ENCODE peak calls at places on chromosomes 6 and 20, in five cellular contexts. P is neuronal stem cell, W is H1, N is trophoblast cell, H is mesenchymal stem cell. X is an unnamed sample.

GRCh38 chr20:7843613-7844012 is 96.6 kb downstream of the HAO1 start:
- DNase-seq in N (no peak), W (no peak), H (peak; percentile 68), P (no peak), X (no peak)

GRCh38 chr6:22145823-22146379 is 150.9 kb downstream of the PRL start:
- DNase-seq in N (peak; percentile 4), P (no peak), W (peak; percentile 17), H (peak; percentile 39), X (peak; percentile 61)

GRCh38 chr20:56808119-56808725 is 179.1 kb downstream of the TFAP2C start:
- DNase-seq in N (no peak), P (no peak), H (no peak), W (no peak), X (no peak)

GRCh38 chr6:70547313-70547712 is 19.4 kb upstream of the SDHAF4 start:
- DNase-seq in W (no peak), H (peak; percentile 22), N (peak; percentile 16), P (no peak), X (no peak)

GRCh38 chr6:154434662-154435061 is 75.8 kb downstream of the CNKSR3 start:
- DNase-seq in N (no peak), H (no peak), W (no peak), P (no peak), X (no peak)

GRCh38 chr6:101626264-101626663 is 232.8 kb downstream of the GRIK2 start:
- DNase-seq in W (no peak), H (no peak), P (no peak), N (no peak), X (no peak)

GRCh38 chr6:56226946-56227879 is 20.2 kb downstream of the COL21A1 start:
- DNase-seq in N (no peak), H (peak; percentile 45), P (no peak), W (no peak), X (no peak)

GRCh38 chr6:111242452-111242851 is 155.1 kb downstream of the SLC16A10 start:
- DNase-seq in H (peak; percentile 55), P (no peak), N (no peak), W (no peak), X (no peak)

GRCh38 chr20:37486186-37486999 is 34.7 kb upstream of the NNAT start:
- DNase-seq in H (no peak), N (no peak), W (no peak), P (no peak), X (peak; percentile 16)

GRCh38 chr6:2030682-2031244 is 214.6 kb downstream of the GMDS start:
- DNase-seq in H (no peak), W (no peak), P (no peak), N (no peak), X (peak; percentile 29)

GRCh38 chr6:135937126-135937525 is 85.6 kb downstream of the PDE7B start:
- DNase-seq in N (no peak), H (no peak), W (no peak), P (no peak), X (no peak)

GRCh38 chr6:135940783-135941182 is 89.3 kb downstream of the PDE7B start:
- DNase-seq in H (no peak), P (no peak), N (no peak), W (no peak), X (no peak)

GRCh38 chr6:135938588-135939215 is 87.2 kb downstream of the PDE7B start:
- DNase-seq in W (no peak), H (peak; percentile 32), N (peak; percentile 42), P (no peak), X (no peak)

GRCh38 chr6:135941275-135941674 is 89.8 kb downstream of the PDE7B start:
- DNase-seq in N (no peak), P (no peak), H (peak; percentile 30), W (no peak), X (no peak)

DNA sequence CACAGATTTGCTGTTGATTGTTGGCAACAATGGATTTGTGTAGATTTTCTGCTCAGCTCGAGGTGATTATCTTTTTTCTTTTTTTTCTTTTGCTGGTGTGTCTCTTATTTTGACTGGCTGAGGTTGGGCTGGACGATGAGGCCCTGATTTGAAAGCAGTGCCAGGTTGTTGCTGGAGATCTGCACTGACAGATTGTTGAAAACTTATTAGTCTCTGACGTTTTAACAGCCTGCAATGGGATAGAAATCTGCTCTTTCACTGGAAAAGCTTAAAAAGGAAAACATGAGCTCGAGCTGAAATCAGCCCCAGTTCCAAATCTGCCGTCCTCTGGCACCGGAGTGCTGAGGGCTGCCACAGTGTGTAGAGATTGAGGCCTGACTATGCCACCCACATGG is 87.7 kb downstream of the PDE7B start:
- DNase-seq in P (no peak), W (no peak), H (no peak), N (no peak), X (no peak)
- H3K23ac ChIP-seq in P (no peak overlapping the region), W (no peak overlapping the region), H (no peak overlapping the region), N (no peak overlapping the region), X (no peak overlapping the region)

DNA sequence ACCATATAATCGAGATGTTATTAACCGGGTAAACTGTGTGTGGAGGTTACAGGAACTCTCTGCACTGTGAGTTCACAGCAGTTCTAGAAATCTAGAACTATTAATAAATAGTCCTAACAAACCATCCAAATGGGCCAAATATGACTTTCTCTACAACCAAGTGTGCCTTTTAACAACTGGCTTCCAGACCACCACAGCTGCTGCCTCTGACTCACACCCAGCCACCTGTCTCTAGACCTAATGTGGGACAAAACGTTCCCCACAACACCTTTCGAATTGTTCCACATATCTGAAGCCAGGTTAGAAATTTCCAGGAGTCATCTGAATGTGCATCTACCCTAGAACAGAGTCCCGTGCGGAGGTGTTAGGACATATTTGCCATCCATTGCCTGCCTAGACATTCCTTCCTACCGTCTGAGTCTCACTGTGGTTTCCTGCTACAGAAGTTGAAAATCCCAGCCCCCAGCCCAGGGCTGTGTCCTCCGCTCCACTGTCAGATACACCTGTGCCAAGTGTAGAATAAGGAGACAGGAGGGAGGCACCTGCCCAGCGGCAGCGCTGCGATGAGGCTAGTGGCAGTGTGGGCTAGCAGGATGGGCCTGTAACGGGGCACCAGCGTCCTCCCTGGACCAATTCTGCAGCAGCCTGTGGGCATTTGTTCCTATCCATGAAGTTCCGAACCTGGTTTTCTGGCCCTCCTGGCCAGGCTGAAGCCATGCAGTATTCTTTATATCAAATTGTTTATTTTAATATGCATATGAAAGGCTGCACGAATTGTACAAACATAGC is 28.5 kb upstream of the MAP3K4 start:
- DNase-seq in P (no peak), H (no peak), N (no peak), W (no peak), X (no peak)
- H2BK12ac ChIP-seq in P (no peak overlapping the region), H (no peak overlapping the region), N (no peak overlapping the region), W (no peak overlapping the region), X (no peak overlapping the region)

DNA sequence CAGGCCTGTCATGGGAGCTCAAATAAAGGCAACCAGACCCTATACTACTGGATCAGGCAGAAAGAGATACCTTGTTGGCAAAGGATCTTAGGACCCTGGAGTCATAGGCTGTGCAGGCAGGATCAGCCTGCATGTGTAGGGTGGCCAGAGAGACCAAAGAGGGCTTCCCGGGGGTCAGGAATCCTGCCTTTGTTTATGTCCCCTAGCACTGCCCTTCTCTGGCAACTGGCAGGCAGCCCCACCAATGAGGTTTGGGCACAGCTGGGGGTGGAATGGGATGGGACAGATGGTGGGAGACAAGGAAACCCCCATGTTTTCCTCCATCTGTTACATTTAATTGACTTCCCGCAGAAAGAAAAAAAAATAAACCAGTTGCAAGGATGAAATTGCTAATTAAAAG is 27.5 kb downstream of the CD40 start:
- DNase-seq in H (no peak), N (no peak), P (no peak), W (no peak), X (no peak)
- H3K23ac ChIP-seq in H (no peak overlapping the region), N (no peak overlapping the region), P (no peak overlapping the region), W (no peak overlapping the region), X (no peak overlapping the region)

DNA sequence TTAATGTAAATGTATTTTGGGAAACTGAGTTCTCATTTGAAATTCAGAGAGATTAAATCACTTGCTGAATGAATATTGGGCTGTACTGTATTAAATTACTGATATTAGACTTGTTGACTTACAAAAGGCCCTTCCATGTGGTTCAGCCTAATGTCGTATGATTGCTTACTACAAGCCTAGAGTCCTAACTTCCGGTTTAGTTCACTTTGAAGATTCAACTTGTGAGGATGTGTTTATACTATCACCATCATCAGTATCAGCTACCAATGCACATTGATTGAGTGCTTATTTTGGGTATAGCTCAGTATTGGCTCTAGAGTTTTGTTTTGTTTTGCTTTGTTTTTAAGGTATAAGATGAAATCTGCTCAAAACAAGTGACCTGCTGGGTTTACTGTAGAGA is 48.3 kb downstream of the FAM217A start:
- DNase-seq in N (no peak), W (no peak), P (no peak), H (no peak), X (no peak)
- H2BK12ac ChIP-seq in N (no peak overlapping the region), W (no peak overlapping the region), P (no peak overlapping the region), H (no peak overlapping the region), X (no peak overlapping the region)

DNA sequence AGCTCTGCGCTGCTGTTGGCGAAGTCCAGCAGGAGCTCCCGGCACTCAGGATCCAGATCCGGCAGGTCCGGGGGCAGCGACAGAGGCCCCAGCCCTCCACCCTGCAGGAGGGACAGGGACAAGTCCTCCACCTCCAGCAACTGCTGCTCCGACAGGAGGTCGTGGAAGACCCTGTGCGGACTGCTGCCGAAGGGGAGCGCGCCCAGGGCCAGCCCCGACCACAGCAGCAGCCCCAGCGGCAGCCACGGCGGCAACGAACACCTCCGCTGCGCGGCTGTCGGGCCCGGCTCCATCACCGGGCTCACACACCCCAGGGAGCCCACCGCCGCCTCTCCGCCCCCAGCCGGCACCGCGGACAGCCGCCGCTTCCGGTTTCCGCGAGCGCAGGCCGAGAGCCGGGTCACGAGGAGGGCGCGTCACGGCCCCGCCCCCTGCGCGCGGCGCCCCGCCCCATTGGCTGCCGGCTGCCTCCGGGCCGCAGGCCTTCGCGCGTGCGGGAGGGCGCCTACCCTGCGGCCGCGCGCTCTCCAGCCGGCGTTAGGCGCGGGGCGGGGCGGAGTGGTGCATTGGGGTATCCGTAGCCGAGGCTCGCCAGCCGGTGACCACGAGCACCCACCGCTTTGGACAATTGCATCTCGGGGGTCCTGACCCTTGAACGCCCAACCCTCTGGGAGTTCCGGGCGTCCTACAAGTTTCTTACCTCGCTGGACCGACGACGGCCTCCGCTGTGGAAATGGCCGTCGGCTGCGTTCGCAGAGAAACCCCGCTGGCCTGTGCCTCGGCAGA is at the start of gene OSTM1:
- DNase-seq in H (peak; percentile 84), N (peak; percentile 93), P (peak; percentile 87), W (peak; percentile 51), X (peak; percentile 94)
- H3K23ac ChIP-seq in H (no peak within 1 kb of the TSS), N (no peak within 1 kb of the TSS), P (peak within 1 kb of the TSS; percentile 89), W (no peak within 1 kb of the TSS), X (no peak within 1 kb of the TSS)

X was measured in H9.